ENCODE peak calls at places on chromosomes 11 and 22, in four cellular contexts. N is Peyer's patch, O is cardiac muscle cell, D is A549. M is an unnamed sample.

GRCh38 chr11:107042748-107043147 is 24.5 kb upstream of the GUCY1A2 start:
- DNase-seq in N (no peak), O (no peak), D (no peak), M (no peak)

GRCh38 chr11:117217141-117217609 is 14.7 kb downstream of the PCSK7 start:
- DNase-seq in N (no peak), O (peak), D (no peak), M (no peak)

GRCh38 chr11:70510571-70510970 is 112.2 kb downstream of the CTTN start:
- DNase-seq in N (no peak), O (no peak), D (no peak), M (no peak)

GRCh38 chr11:124943242-124943641 is 7.4 kb upstream of the HEPACAM start:
- DNase-seq in N (no peak), O (no peak), D (no peak), M (no peak)

GRCh38 chr11:121321614-121322243 is 29.2 kb downstream of the SC5D start:
- DNase-seq in N (peak), O (peak), D (no peak), M (peak)

GRCh38 chr11:36241512-36241911 is 47.7 kb downstream of the COMMD9 start:
- DNase-seq in N (no peak), O (no peak), D (no peak), M (no peak)

GRCh38 chr22:34804588-34804987 is 261.4 kb upstream of the ISX start:
- DNase-seq in N (no peak), O (no peak), D (no peak), M (no peak)

GRCh38 chr11:128311742-128312719 is 275.3 kb downstream of the ETS1 start:
- DNase-seq in N (no peak), O (no peak), D (no peak), M (no peak)

GRCh38 chr22:43402128-43402527 is 9.7 kb upstream of the MPPED1 start:
- DNase-seq in N (no peak), O (no peak), D (no peak), M (no peak)

GRCh38 chr11:120500414-120500936 is 11.1 kb upstream of the GRIK4 start:
- DNase-seq in N (no peak), O (no peak), D (no peak), M (no peak)

GRCh38 chr11:71131861-71132260 is 120.5 kb downstream of the SHANK2 start:
- DNase-seq in N (no peak), O (no peak), D (no peak), M (no peak)

GRCh38 chr11:44241851-44242250 is 68.1 kb downstream of the ALX4 start:
- DNase-seq in N (no peak), O (no peak), D (no peak), M (no peak)

GRCh38 chr11:80163441-80163840 is 722.6 kb upstream of the TENM4 start:
- DNase-seq in N (no peak), O (no peak), D (no peak), M (peak)

GRCh38 chr11:114353448-114353847 is 46.9 kb downstream of the C11orf71 start:
- DNase-seq in N (no peak), O (no peak), D (no peak), M (no peak)

GRCh38 chr22:37229012-37229804 is 14.9 kb downstream of the RAC2 start:
- DNase-seq in N (no peak), O (peak), D (peak), M (peak)

GRCh38 chr22:33188316-33188715 is 130.1 kb upstream of the SYN3 start:
- DNase-seq in N (no peak), O (peak), D (no peak), M (peak)

GRCh38 chr11:14300661-14301304 is 58.2 kb downstream of the RRAS2 start:
- DNase-seq in N (peak), O (peak), D (peak), M (peak)

GRCh38 chr11:105520706-105521345 is 89.0 kb upstream of the GRIA4 start:
- DNase-seq in N (no peak), O (no peak), D (no peak), M (no peak)

GRCh38 chr22:30908051-30908461 is 60.5 kb downstream of the MORC2 start:
- DNase-seq in N (peak), O (no peak), D (no peak), M (no peak)

GRCh38 chr11:102912482-102912830 is 37.7 kb upstream of the MMP12 start:
- DNase-seq in N (no peak), O (no peak), D (no peak), M (peak)

GRCh38 chr11:69874984-69875673 is 55.9 kb upstream of the FGF3 start:
- DNase-seq in N (peak), O (no peak), D (no peak), M (no peak)

GRCh38 chr22:41831383-41831782 is 1.5 kb upstream of the SREBF2 start:
- DNase-seq in N (no peak), O (peak), D (no peak), M (no peak)

GRCh38 chr11:78350101-78350645 is 67.4 kb downstream of the GAB2 start:
- DNase-seq in N (no peak), O (peak), D (no peak), M (no peak)
- TF ChIP-seq CTCF in N (no peak), O (no peak), D (no peak), M (no peak)

DNA sequence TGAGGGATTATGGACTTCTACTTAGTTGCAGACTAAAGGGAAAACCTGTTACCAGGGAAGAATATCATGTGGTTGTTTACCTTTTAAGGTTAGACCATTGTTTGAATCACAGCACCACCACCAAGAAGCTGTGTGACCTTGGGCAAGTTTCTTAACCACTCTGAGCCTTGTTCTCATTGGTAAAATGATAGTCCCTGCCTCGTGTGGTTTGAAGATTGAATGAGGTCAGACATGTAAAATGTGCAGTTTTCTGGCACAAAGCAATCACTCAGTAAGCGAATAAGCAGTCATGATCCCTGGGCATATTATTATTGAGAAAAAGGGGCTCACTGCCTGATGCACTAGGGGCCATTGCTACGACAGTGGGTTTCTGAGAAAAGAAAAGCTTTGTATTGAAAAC is 28.3 kb downstream of the MOV10L1 start:
- DNase-seq in N (no peak), O (peak), D (no peak), M (no peak)
- TF ChIP-seq CTCF in N (no peak), O (no peak), D (no peak), M (no peak)

DNA sequence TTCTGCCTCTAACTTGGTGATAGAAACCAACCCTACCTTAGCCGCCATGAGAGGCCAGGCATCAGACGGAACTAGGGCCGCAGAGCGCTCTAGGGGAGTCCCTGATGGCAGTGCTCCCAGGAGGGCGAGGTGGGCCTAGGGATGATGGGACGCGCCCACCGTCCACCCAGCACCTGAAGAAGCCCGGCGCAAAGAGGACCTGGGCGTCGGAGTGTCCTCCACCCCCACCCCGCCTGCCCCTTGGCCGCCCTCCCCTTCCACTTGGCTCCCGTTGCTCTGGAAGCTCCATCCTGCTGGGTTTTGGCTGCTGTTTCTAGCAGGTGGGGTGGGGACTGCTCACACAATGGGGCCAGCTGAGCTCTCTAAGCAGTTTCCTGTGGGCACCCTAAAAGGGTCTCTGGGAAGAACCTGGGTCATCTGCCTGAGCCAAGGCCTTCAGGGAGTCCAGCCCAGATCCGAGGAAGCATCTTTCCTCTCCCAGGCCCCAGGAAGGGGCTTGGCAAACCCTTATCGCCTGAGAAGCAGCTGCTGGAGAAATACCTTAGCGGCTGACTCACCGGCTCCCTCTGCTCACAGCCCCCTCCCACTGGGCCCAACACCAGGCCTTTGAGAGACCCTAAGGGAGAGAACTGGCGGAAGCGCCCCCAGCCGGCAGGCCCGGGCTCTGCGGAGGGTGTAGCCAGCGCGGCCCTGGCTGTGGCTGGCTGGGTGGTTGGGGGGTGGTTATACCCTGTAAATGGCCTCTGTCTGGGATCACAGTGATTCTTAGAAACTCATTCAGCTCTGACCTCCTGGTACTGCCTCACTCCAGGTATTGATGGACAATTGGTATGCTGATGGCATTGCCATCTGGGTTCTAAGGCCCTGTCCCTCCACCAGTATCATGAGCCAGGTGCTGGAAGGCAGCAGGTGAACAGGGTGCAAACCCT is 19.3 kb downstream of the CREB3L1 start:
- DNase-seq in N (no peak), O (peak), D (no peak), M (no peak)
- TF ChIP-seq CTCF in N (no peak), O (peak), D (no peak), M (peak)

GRCh38 chr11:72814139-72814830 is at the start of gene ATG16L2:
- DNase-seq in N (peak), O (peak), D (peak), M (peak)
- TF ChIP-seq CTCF in N (peak), O (peak), D (peak), M (peak)